ENCODE peak calls at places on chromosome 6, in seven cellular contexts. R is osteocyte; H is NCI-H524; C is Peyer's patch; W is NCI-H1417 treated with DMSO at 0.1 percent for 48 hours; B is stimulated activated effector memory CD8-positive, alpha-beta T cell treated with anti-CD3 and anti-CD28 coated beads, Interleukin-12 subunit alpha, Interleukin-12 subunit beta, amount 100 ng/mL, for 72 hours; V is lung. A is an unnamed sample.

GRCh38 chr6:156425374-156425773 is 351.8 kb upstream of the ARID1B start:
- DNase-seq in V (no peak), B (no peak), H (no peak), R (no peak), W (no peak), C (no peak), A (no peak)

GRCh38 chr6:42984924-42985475 is 630 bp downstream of the PPP2R5D start:
- DNase-seq in W (no peak), R (no peak), H (peak; percentile 22), V (no peak), C (no peak), B (peak; percentile 59), A (peak; percentile 65)

GRCh38 chr6:53043626-53044025 is 21.6 kb upstream of the FBXO9 start:
- DNase-seq in W (no peak), H (peak; percentile 82), R (no peak), C (no peak), V (no peak), B (no peak), A (peak; percentile 26)

GRCh38 chr6:159047896-159048685 is 3.3 kb upstream of the TAGAP start:
- DNase-seq in B (peak; percentile 45), V (no peak), C (no peak), W (no peak), R (no peak), H (no peak), A (no peak)

GRCh38 chr6:107666084-107666981 is 157.8 kb downstream of the SCML4 start:
- DNase-seq in V (no peak), C (no peak), W (no peak), R (no peak), H (peak; percentile 82), B (no peak), A (no peak)

GRCh38 chr6:157603314-157603940 is 219.6 kb upstream of the SNX9 start:
- DNase-seq in B (no peak), H (no peak), R (no peak), V (peak; percentile 47), C (peak; percentile 17), W (no peak), A (no peak)

GRCh38 chr6:1372690-1373089 is 16.7 kb upstream of the FOXF2 start:
- DNase-seq in H (no peak), W (no peak), V (no peak), R (no peak), C (no peak), B (no peak), A (no peak)

GRCh38 chr6:143195349-143195845 is 134.7 kb downstream of the AIG1 start:
- DNase-seq in C (no peak), W (no peak), V (no peak), H (no peak), R (no peak), B (no peak), A (no peak)

GRCh38 chr6:100116409-100117194 is 122.6 kb upstream of the MCHR2 start:
- DNase-seq in V (no peak), R (no peak), B (peak; percentile 67), W (peak; percentile 39), H (peak; percentile 86), C (no peak), A (peak; percentile 88)

GRCh38 chr6:105806486-105806920 is 279.6 kb upstream of the PRDM1 start:
- DNase-seq in W (no peak), B (no peak), R (no peak), V (no peak), H (no peak), C (no peak), A (no peak)

GRCh38 chr6:46719099-46719498 is 16.1 kb downstream of the PLA2G7 start:
- DNase-seq in H (no peak), C (peak; percentile 49), W (no peak), V (no peak), B (no peak), R (no peak), A (no peak)

GRCh38 chr6:15359335-15359862 is 113.5 kb downstream of the JARID2 start:
- DNase-seq in R (no peak), C (no peak), V (no peak), B (no peak), H (no peak), W (no peak), A (no peak)

GRCh38 chr6:136753624-136754023 is 38.7 kb downstream of the MAP3K5 start:
- DNase-seq in H (no peak), V (no peak), B (peak; percentile 63), C (peak; percentile 76), W (no peak), R (no peak), A (peak; percentile 15)

GRCh38 chr6:22041797-22042489 is 254.9 kb downstream of the PRL start:
- DNase-seq in R (no peak), C (no peak), H (no peak), V (no peak), W (no peak), B (no peak), A (no peak)

GRCh38 chr6:164751395-164751794 is 558.0 kb downstream of the C6orf118 start:
- DNase-seq in H (no peak), W (no peak), V (no peak), C (no peak), R (no peak), B (no peak), A (no peak)

GRCh38 chr6:7051780-7052440 is 55.9 kb upstream of the RREB1 start:
- DNase-seq in B (no peak), W (no peak), C (peak; percentile 82), H (peak; percentile 54), V (peak; percentile 61), R (no peak), A (peak; percentile 79)

GRCh38 chr6:106082735-106083398 is 3.3 kb upstream of the PRDM1 start:
- DNase-seq in V (no peak), C (no peak), H (no peak), W (no peak), B (no peak), R (no peak), A (no peak)

GRCh38 chr6:37489697-37490336 is 9.9 kb downstream of the CCDC167 start:
- DNase-seq in B (no peak), V (no peak), W (no peak), R (no peak), C (peak; percentile 49), H (peak; percentile 47), A (no peak)

GRCh38 chr6:33276864-33277662 is at the start of gene B3GALT4:
- DNase-seq in W (no peak), C (peak; percentile 91), V (peak; percentile 77), B (peak; percentile 89), R (no peak), H (peak; percentile 65), A (peak; percentile 92)

GRCh38 chr6:90222724-90223198 is 73.9 kb downstream of the BACH2 start:
- DNase-seq in W (no peak), C (no peak), B (peak; percentile 40), H (no peak), R (no peak), V (no peak), A (no peak)

A was measured in GM23338.